ENCODE peak calls at places on chromosomes 12 and 14, in four cellular contexts. One of them, this sample, is unnamed.

GRCh38 chr12:19474147-19474546 is 34.9 kb downstream of the AEBP2 start:
- DNase-seq in ELR: no peak
- DNase-seq in hippocampal formation: no peak
- DNase-seq in stimulated activated CD8-positive, alpha-beta memory T cell treated with anti-CD3 and anti-CD28 coated beads, Interleukin-12 subunit alpha, Interleukin-12 subunit beta, amount 100 ng/mL, for 4 hours: no peak
- DNase-seq in this sample: no peak

GRCh38 chr12:106125351-106126085 is 13.2 kb downstream of the NUAK1 start:
- DNase-seq in hippocampal formation: no peak
- DNase-seq in stimulated activated CD8-positive, alpha-beta memory T cell treated with anti-CD3 and anti-CD28 coated beads, Interleukin-12 subunit alpha, Interleukin-12 subunit beta, amount 100 ng/mL, for 4 hours: no peak
- DNase-seq in ELR: no peak
- DNase-seq in this sample: no peak

GRCh38 chr12:75722714-75723200 is 211.3 kb upstream of the KRR1 start:
- DNase-seq in hippocampal formation: peak; percentile 45
- DNase-seq in ELR: peak; percentile 96
- DNase-seq in stimulated activated CD8-positive, alpha-beta memory T cell treated with anti-CD3 and anti-CD28 coated beads, Interleukin-12 subunit alpha, Interleukin-12 subunit beta, amount 100 ng/mL, for 4 hours: no peak
- DNase-seq in this sample: no peak

GRCh38 chr12:114025935-114026334 is 59.8 kb upstream of the RBM19 start:
- DNase-seq in stimulated activated CD8-positive, alpha-beta memory T cell treated with anti-CD3 and anti-CD28 coated beads, Interleukin-12 subunit alpha, Interleukin-12 subunit beta, amount 100 ng/mL, for 4 hours: no peak
- DNase-seq in hippocampal formation: no peak
- DNase-seq in ELR: no peak
- DNase-seq in this sample: no peak

GRCh38 chr12:12718382-12718761 is 1.2 kb downstream of the CDKN1B start:
- DNase-seq in ELR: peak; percentile 35
- DNase-seq in stimulated activated CD8-positive, alpha-beta memory T cell treated with anti-CD3 and anti-CD28 coated beads, Interleukin-12 subunit alpha, Interleukin-12 subunit beta, amount 100 ng/mL, for 4 hours: no peak
- DNase-seq in hippocampal formation: no peak
- DNase-seq in this sample: no peak

GRCh38 chr12:24222968-24223367 is 273.5 kb upstream of the SOX5 start:
- DNase-seq in stimulated activated CD8-positive, alpha-beta memory T cell treated with anti-CD3 and anti-CD28 coated beads, Interleukin-12 subunit alpha, Interleukin-12 subunit beta, amount 100 ng/mL, for 4 hours: no peak
- DNase-seq in ELR: peak; percentile 80
- DNase-seq in hippocampal formation: no peak
- DNase-seq in this sample: no peak

GRCh38 chr12:84463756-84464495 is 448.7 kb downstream of the SLC6A15 start:
- DNase-seq in ELR: no peak
- DNase-seq in stimulated activated CD8-positive, alpha-beta memory T cell treated with anti-CD3 and anti-CD28 coated beads, Interleukin-12 subunit alpha, Interleukin-12 subunit beta, amount 100 ng/mL, for 4 hours: no peak
- DNase-seq in hippocampal formation: no peak
- DNase-seq in this sample: no peak

GRCh38 chr12:100303831-100304230 is 36.9 kb downstream of the SCYL2 start:
- DNase-seq in stimulated activated CD8-positive, alpha-beta memory T cell treated with anti-CD3 and anti-CD28 coated beads, Interleukin-12 subunit alpha, Interleukin-12 subunit beta, amount 100 ng/mL, for 4 hours: no peak
- DNase-seq in hippocampal formation: no peak
- DNase-seq in ELR: no peak
- DNase-seq in this sample: no peak

GRCh38 chr14:74333909-74334308 is 14.4 kb upstream of the VRTN start:
- DNase-seq in ELR: peak; percentile 61
- DNase-seq in stimulated activated CD8-positive, alpha-beta memory T cell treated with anti-CD3 and anti-CD28 coated beads, Interleukin-12 subunit alpha, Interleukin-12 subunit beta, amount 100 ng/mL, for 4 hours: no peak
- DNase-seq in hippocampal formation: no peak
- DNase-seq in this sample: no peak

GRCh38 chr12:57479376-57480115 is at the start of gene ARHGAP9:
- DNase-seq in hippocampal formation: no peak
- DNase-seq in stimulated activated CD8-positive, alpha-beta memory T cell treated with anti-CD3 and anti-CD28 coated beads, Interleukin-12 subunit alpha, Interleukin-12 subunit beta, amount 100 ng/mL, for 4 hours: no peak
- DNase-seq in ELR: peak; percentile 29
- DNase-seq in this sample: peak; percentile 54

GRCh38 chr12:112046003-112046402 is 32.8 kb downstream of the ERP29 start:
- DNase-seq in hippocampal formation: no peak
- DNase-seq in ELR: peak; percentile 18
- DNase-seq in stimulated activated CD8-positive, alpha-beta memory T cell treated with anti-CD3 and anti-CD28 coated beads, Interleukin-12 subunit alpha, Interleukin-12 subunit beta, amount 100 ng/mL, for 4 hours: no peak
- DNase-seq in this sample: no peak

GRCh38 chr14:52268191-52269061 is 928 bp downstream of the PTGDR start:
- DNase-seq in ELR: no peak
- DNase-seq in stimulated activated CD8-positive, alpha-beta memory T cell treated with anti-CD3 and anti-CD28 coated beads, Interleukin-12 subunit alpha, Interleukin-12 subunit beta, amount 100 ng/mL, for 4 hours: no peak
- DNase-seq in hippocampal formation: no peak
- DNase-seq in this sample: peak; percentile 81

GRCh38 chr14:24329736-24330135 is 5.1 kb downstream of the ADCY4 start:
- DNase-seq in ELR: no peak
- DNase-seq in stimulated activated CD8-positive, alpha-beta memory T cell treated with anti-CD3 and anti-CD28 coated beads, Interleukin-12 subunit alpha, Interleukin-12 subunit beta, amount 100 ng/mL, for 4 hours: peak; percentile 62
- DNase-seq in hippocampal formation: no peak
- DNase-seq in this sample: peak; percentile 88

GRCh38 chr14:57865450-57866198 is at the start of gene SLC35F4:
- DNase-seq in stimulated activated CD8-positive, alpha-beta memory T cell treated with anti-CD3 and anti-CD28 coated beads, Interleukin-12 subunit alpha, Interleukin-12 subunit beta, amount 100 ng/mL, for 4 hours: no peak
- DNase-seq in hippocampal formation: no peak
- DNase-seq in ELR: no peak
- DNase-seq in this sample: peak; percentile 73

GRCh38 chr12:49853671-49854070 is 10.8 kb upstream of the BCDIN3D start:
- DNase-seq in stimulated activated CD8-positive, alpha-beta memory T cell treated with anti-CD3 and anti-CD28 coated beads, Interleukin-12 subunit alpha, Interleukin-12 subunit beta, amount 100 ng/mL, for 4 hours: no peak
- DNase-seq in hippocampal formation: no peak
- DNase-seq in ELR: no peak
- DNase-seq in this sample: no peak

GRCh38 chr12:109467978-109468676 is 9.0 kb downstream of the KCTD10 start:
- DNase-seq in ELR: no peak
- DNase-seq in hippocampal formation: no peak
- DNase-seq in stimulated activated CD8-positive, alpha-beta memory T cell treated with anti-CD3 and anti-CD28 coated beads, Interleukin-12 subunit alpha, Interleukin-12 subunit beta, amount 100 ng/mL, for 4 hours: no peak
- DNase-seq in this sample: peak; percentile 60

GRCh38 chr14:102362084-102362483 is 606 bp downstream of the CINP start:
- DNase-seq in stimulated activated CD8-positive, alpha-beta memory T cell treated with anti-CD3 and anti-CD28 coated beads, Interleukin-12 subunit alpha, Interleukin-12 subunit beta, amount 100 ng/mL, for 4 hours: no peak
- DNase-seq in hippocampal formation: no peak
- DNase-seq in ELR: peak; percentile 72
- DNase-seq in this sample: no peak

GRCh38 chr12:57718641-57719528 is 19.7 kb downstream of the AGAP2 start:
- DNase-seq in hippocampal formation: no peak
- DNase-seq in ELR: no peak
- DNase-seq in stimulated activated CD8-positive, alpha-beta memory T cell treated with anti-CD3 and anti-CD28 coated beads, Interleukin-12 subunit alpha, Interleukin-12 subunit beta, amount 100 ng/mL, for 4 hours: no peak
- DNase-seq in this sample: no peak

GRCh38 chr12:50055831-50056628 is 1.4 kb upstream of the ASIC1 start:
- DNase-seq in hippocampal formation: peak; percentile 17
- DNase-seq in ELR: peak; percentile 61
- DNase-seq in stimulated activated CD8-positive, alpha-beta memory T cell treated with anti-CD3 and anti-CD28 coated beads, Interleukin-12 subunit alpha, Interleukin-12 subunit beta, amount 100 ng/mL, for 4 hours: peak; percentile 27
- DNase-seq in this sample: no peak

GRCh38 chr12:107597695-107598410 is 87.7 kb upstream of the PWP1 start:
- DNase-seq in ELR: no peak
- DNase-seq in hippocampal formation: no peak
- DNase-seq in stimulated activated CD8-positive, alpha-beta memory T cell treated with anti-CD3 and anti-CD28 coated beads, Interleukin-12 subunit alpha, Interleukin-12 subunit beta, amount 100 ng/mL, for 4 hours: no peak
- DNase-seq in this sample: no peak

GRCh38 chr12:13004368-13004767 is 4.3 kb upstream of the HEBP1 start:
- DNase-seq in stimulated activated CD8-positive, alpha-beta memory T cell treated with anti-CD3 and anti-CD28 coated beads, Interleukin-12 subunit alpha, Interleukin-12 subunit beta, amount 100 ng/mL, for 4 hours: no peak
- DNase-seq in ELR: no peak
- DNase-seq in hippocampal formation: no peak
- DNase-seq in this sample: no peak

GRCh38 chr12:46386360-46386867 is 13.8 kb upstream of the SLC38A2 start:
- DNase-seq in stimulated activated CD8-positive, alpha-beta memory T cell treated with anti-CD3 and anti-CD28 coated beads, Interleukin-12 subunit alpha, Interleukin-12 subunit beta, amount 100 ng/mL, for 4 hours: no peak
- DNase-seq in ELR: peak; percentile 95
- DNase-seq in hippocampal formation: no peak
- DNase-seq in this sample: no peak